ENCODE peak calls at places on chromosomes 16 and 17, in six cellular contexts. One of them, this sample, is unnamed. For H3K27me3, the result is how much of the 10 kb centered on the place peaks cover.

GRCh38 chr17:33106525-33107162 is 115.0 kb downstream of the SPACA3 start:
- DNase-seq in fibroblast of lung: peak
- DNase-seq in AG04450: no peak
- DNase-seq in sigmoid colon: no peak
- DNase-seq in left ventricle myocardium inferior: no peak
- DNase-seq in left lung: no peak
- DNase-seq in this sample: no peak

GRCh38 chr17:77802811-77803220 is 155.7 kb upstream of the TNRC6C start:
- DNase-seq in fibroblast of lung: peak
- DNase-seq in AG04450: no peak
- DNase-seq in sigmoid colon: peak
- DNase-seq in left ventricle myocardium inferior: no peak
- DNase-seq in left lung: no peak
- DNase-seq in this sample: peak

GRCh38 chr17:51427259-51428255 is 167.2 kb downstream of the UTP18 start:
- DNase-seq in fibroblast of lung: no peak
- DNase-seq in AG04450: no peak
- DNase-seq in sigmoid colon: no peak
- DNase-seq in left ventricle myocardium inferior: no peak
- DNase-seq in left lung: no peak
- DNase-seq in this sample: no peak

GRCh38 chr17:8292639-8293395 is 2.4 kb downstream of the SLC25A35 start:
- DNase-seq in fibroblast of lung: no peak
- DNase-seq in AG04450: no peak
- DNase-seq in sigmoid colon: no peak
- DNase-seq in left ventricle myocardium inferior: no peak
- DNase-seq in left lung: no peak
- DNase-seq in this sample: no peak

GRCh38 chr17:43517615-43518386 is 28.3 kb downstream of the ETV4 start:
- DNase-seq in fibroblast of lung: peak
- DNase-seq in AG04450: no peak
- DNase-seq in sigmoid colon: no peak
- DNase-seq in left ventricle myocardium inferior: no peak
- DNase-seq in left lung: no peak
- DNase-seq in this sample: peak

GRCh38 chr16:75197522-75198134 is 9.3 kb downstream of the CTRB2 start:
- DNase-seq in fibroblast of lung: no peak
- DNase-seq in AG04450: no peak
- DNase-seq in sigmoid colon: no peak
- DNase-seq in left ventricle myocardium inferior: no peak
- DNase-seq in left lung: no peak
- DNase-seq in this sample: no peak

GRCh38 chr17:8044819-8045810 is 6.3 kb downstream of the ALOX15B start:
- DNase-seq in fibroblast of lung: no peak
- DNase-seq in AG04450: no peak
- DNase-seq in sigmoid colon: peak
- DNase-seq in left ventricle myocardium inferior: no peak
- DNase-seq in left lung: no peak
- DNase-seq in this sample: no peak

GRCh38 chr16:23423496-23424049 is 29.4 kb downstream of the COG7 start:
- DNase-seq in fibroblast of lung: peak
- DNase-seq in AG04450: peak
- DNase-seq in sigmoid colon: peak
- DNase-seq in left ventricle myocardium inferior: peak
- DNase-seq in left lung: no peak
- DNase-seq in this sample: peak

GRCh38 chr17:40779181-40779909 is 3.0 kb downstream of the KRT27 start:
- DNase-seq in fibroblast of lung: peak
- DNase-seq in AG04450: no peak
- DNase-seq in sigmoid colon: no peak
- DNase-seq in left ventricle myocardium inferior: no peak
- DNase-seq in left lung: peak
- DNase-seq in this sample: no peak

GRCh38 chr17:65027305-65027704 is 29.2 kb downstream of the GNA13 start:
- DNase-seq in fibroblast of lung: peak
- DNase-seq in AG04450: no peak
- DNase-seq in sigmoid colon: no peak
- DNase-seq in left ventricle myocardium inferior: no peak
- DNase-seq in left lung: no peak
- DNase-seq in this sample: peak

DNA sequence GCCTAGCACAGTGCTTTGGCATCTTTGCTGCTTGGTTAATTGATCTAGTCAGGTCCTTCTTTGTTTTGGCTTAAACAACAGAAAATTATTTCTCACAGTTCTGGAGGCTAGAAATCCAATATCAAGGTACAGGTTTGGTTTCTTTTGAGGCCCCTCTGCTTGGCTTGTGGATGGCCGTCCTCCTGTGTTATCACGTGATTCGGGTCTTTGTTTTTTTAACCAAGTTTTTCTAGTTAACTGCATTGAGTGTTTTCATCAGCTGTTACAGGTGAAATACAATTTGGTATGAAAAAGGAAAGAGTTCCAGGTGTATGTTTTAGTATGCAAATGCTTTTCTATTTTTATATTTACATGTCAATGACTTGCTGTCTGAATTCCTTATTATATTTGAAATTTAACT is 2.8 kb downstream of the NLK start:
- DNase-seq in fibroblast of lung: no peak
- DNase-seq in AG04450: no peak
- DNase-seq in sigmoid colon: no peak
- DNase-seq in left ventricle myocardium inferior: no peak
- DNase-seq in left lung: no peak
- DNase-seq in this sample: no peak
- H3K4me3 ChIP-seq in fibroblast of lung: no peak
- H3K4me3 ChIP-seq in AG04450: peak
- H3K4me3 ChIP-seq in sigmoid colon: no peak
- H3K4me3 ChIP-seq in left ventricle myocardium inferior: peak
- H3K4me3 ChIP-seq in left lung: no peak
- H3K4me3 ChIP-seq in this sample: no peak

GRCh38 chr16:10988164-10988803 is 43.9 kb downstream of the CLEC16A start:
- DNase-seq in fibroblast of lung: no peak
- DNase-seq in AG04450: no peak
- DNase-seq in sigmoid colon: no peak
- DNase-seq in left ventricle myocardium inferior: no peak
- DNase-seq in left lung: no peak
- DNase-seq in this sample: no peak
- TF ChIP-seq CTCF in fibroblast of lung: no peak
- TF ChIP-seq CTCF in AG04450: peak
- TF ChIP-seq CTCF in sigmoid colon: no peak
- TF ChIP-seq CTCF in left ventricle myocardium inferior: peak
- TF ChIP-seq CTCF in left lung: peak
- TF ChIP-seq CTCF in this sample: peak

GRCh38 chr16:87608400-87608985 is 6.2 kb downstream of the JPH3 start:
- DNase-seq in fibroblast of lung: peak
- DNase-seq in AG04450: peak
- DNase-seq in sigmoid colon: no peak
- DNase-seq in left ventricle myocardium inferior: peak
- DNase-seq in left lung: no peak
- DNase-seq in this sample: peak
- H3K27me3 ChIP-seq in fibroblast of lung: under half
- H3K27me3 ChIP-seq in AG04450: under half
- H3K27me3 ChIP-seq in sigmoid colon: under half
- H3K27me3 ChIP-seq in left ventricle myocardium inferior: half or more
- H3K27me3 ChIP-seq in left lung: under half
- H3K27me3 ChIP-seq in this sample: under half

GRCh38 chr17:82810644-82811430 is 29.0 kb downstream of the ZNF750 start:
- DNase-seq in fibroblast of lung: no peak
- DNase-seq in AG04450: no peak
- DNase-seq in sigmoid colon: no peak
- DNase-seq in left ventricle myocardium inferior: no peak
- DNase-seq in left lung: peak
- DNase-seq in this sample: no peak

GRCh38 chr17:82812601-82813000 is 27.2 kb downstream of the ZNF750 start:
- DNase-seq in fibroblast of lung: no peak
- DNase-seq in AG04450: no peak
- DNase-seq in sigmoid colon: no peak
- DNase-seq in left ventricle myocardium inferior: no peak
- DNase-seq in left lung: peak
- DNase-seq in this sample: no peak

GRCh38 chr17:82813299-82814051 is 26.3 kb downstream of the ZNF750 start:
- DNase-seq in fibroblast of lung: no peak
- DNase-seq in AG04450: no peak
- DNase-seq in sigmoid colon: no peak
- DNase-seq in left ventricle myocardium inferior: no peak
- DNase-seq in left lung: peak
- DNase-seq in this sample: no peak

GRCh38 chr17:82814834-82815233 is 25.0 kb downstream of the ZNF750 start:
- DNase-seq in fibroblast of lung: no peak
- DNase-seq in AG04450: no peak
- DNase-seq in sigmoid colon: no peak
- DNase-seq in left ventricle myocardium inferior: no peak
- DNase-seq in left lung: peak
- DNase-seq in this sample: no peak

DNA sequence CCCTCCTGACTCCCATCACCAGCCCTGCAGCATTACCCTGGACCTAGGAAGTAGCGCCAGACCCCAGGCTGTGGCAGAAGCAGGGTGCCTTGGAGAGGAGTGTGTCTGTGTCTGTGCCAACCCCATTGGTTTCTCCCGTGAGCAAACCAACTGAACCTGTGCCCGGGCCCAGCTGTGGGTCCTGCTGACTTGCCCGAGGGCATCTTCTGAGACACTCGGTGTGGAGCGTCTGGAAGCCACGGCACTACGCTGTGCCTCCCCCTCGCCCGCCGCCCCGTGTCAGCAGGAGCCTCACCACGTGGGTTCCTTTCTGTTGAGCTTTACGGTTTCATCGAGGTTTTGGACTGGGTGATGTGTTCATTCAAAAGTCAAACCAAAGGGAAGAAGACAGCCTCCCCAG is 27.8 kb downstream of the ZNF750 start:
- DNase-seq in fibroblast of lung: no peak
- DNase-seq in AG04450: no peak
- DNase-seq in sigmoid colon: no peak
- DNase-seq in left ventricle myocardium inferior: no peak
- DNase-seq in left lung: peak
- DNase-seq in this sample: no peak
- H3K4me3 ChIP-seq in fibroblast of lung: no peak
- H3K4me3 ChIP-seq in AG04450: no peak
- H3K4me3 ChIP-seq in sigmoid colon: no peak
- H3K4me3 ChIP-seq in left ventricle myocardium inferior: no peak
- H3K4me3 ChIP-seq in left lung: no peak
- H3K4me3 ChIP-seq in this sample: no peak

GRCh38 chr16:26453215-26453614 is 613.5 kb upstream of the C16orf82 start:
- DNase-seq in fibroblast of lung: no peak
- DNase-seq in AG04450: no peak
- DNase-seq in sigmoid colon: no peak
- DNase-seq in left ventricle myocardium inferior: no peak
- DNase-seq in left lung: no peak
- DNase-seq in this sample: no peak
- TF ChIP-seq CTCF in fibroblast of lung: no peak
- TF ChIP-seq CTCF in AG04450: no peak
- TF ChIP-seq CTCF in sigmoid colon: no peak
- TF ChIP-seq CTCF in left ventricle myocardium inferior: no peak
- TF ChIP-seq CTCF in left lung: no peak
- TF ChIP-seq CTCF in this sample: no peak

DNA sequence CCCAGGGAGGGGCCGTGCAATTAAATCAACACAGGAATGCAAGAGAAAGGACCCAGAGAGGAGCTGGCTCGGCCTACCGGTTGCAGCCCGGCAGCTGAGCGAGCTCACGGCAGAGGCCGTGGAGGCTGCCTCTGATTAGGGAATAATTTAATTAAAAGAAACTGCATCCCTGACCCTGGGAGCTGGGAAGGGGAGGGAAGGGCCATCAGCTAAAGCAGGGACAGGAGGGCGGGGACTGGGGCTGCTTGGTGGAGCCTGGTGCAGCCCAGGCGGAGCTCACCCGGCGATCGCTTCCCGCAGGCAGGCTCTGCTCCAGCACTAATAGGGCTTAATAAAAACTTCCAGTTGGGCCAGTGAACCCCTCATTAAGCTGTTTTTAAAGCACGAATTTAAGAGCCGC is 43.4 kb downstream of the LMF1 start:
- DNase-seq in fibroblast of lung: no peak
- DNase-seq in AG04450: no peak
- DNase-seq in sigmoid colon: no peak
- DNase-seq in left ventricle myocardium inferior: no peak
- DNase-seq in left lung: peak
- DNase-seq in this sample: no peak
- H3K27me3 ChIP-seq in fibroblast of lung: under half
- H3K27me3 ChIP-seq in AG04450: under half
- H3K27me3 ChIP-seq in sigmoid colon: under half
- H3K27me3 ChIP-seq in left ventricle myocardium inferior: under half
- H3K27me3 ChIP-seq in left lung: under half
- H3K27me3 ChIP-seq in this sample: under half

DNA sequence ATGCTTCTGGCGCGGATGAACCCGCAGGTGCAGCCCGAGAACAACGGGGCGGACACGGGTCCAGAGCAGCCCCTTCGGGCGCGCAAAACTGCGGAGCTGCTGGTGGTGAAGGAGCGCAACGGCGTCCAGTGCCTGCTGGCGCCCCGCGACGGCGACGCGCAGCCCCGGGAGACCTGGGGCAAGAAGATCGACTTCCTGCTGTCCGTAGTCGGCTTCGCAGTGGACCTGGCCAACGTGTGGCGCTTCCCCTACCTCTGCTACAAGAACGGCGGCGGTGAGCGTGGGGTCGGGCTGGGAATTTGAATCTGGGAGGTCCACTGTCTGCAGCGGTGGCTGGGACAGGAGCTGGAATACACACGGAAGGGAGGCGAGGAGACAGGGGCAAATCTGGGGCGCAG is 906 bp downstream of the SLC6A2 start:
- DNase-seq in fibroblast of lung: no peak
- DNase-seq in AG04450: no peak
- DNase-seq in sigmoid colon: no peak
- DNase-seq in left ventricle myocardium inferior: no peak
- DNase-seq in left lung: no peak
- DNase-seq in this sample: no peak
- H3K4me3 ChIP-seq in fibroblast of lung: no peak
- H3K4me3 ChIP-seq in AG04450: no peak
- H3K4me3 ChIP-seq in sigmoid colon: no peak
- H3K4me3 ChIP-seq in left ventricle myocardium inferior: peak
- H3K4me3 ChIP-seq in left lung: no peak
- H3K4me3 ChIP-seq in this sample: no peak

This sample was measured in brain microvascular endothelial cell.